ENCODE peak calls at places on chromosomes 12 and 14, in ten cellular contexts. X is CD8-positive, alpha-beta T cell; G is endodermal cell; L is suprapubic skin; U is psoas muscle; C is uterus; P is body of pancreas; I is Peyer's patch; F is left ventricle myocardium inferior; T is brain microvascular endothelial cell. O is an unnamed sample.

GRCh38 chr14:94594441-94594840 is 13.2 kb downstream of the SERPINA5 start:
- DNase-seq in X (no peak), G (no peak), L (no peak), U (no peak), C (no peak), P (no peak), I (no peak), F (no peak), T (no peak), O (no peak)

GRCh38 chr12:3342051-3342450 is 149.0 kb upstream of the PRMT8 start:
- DNase-seq in X (no peak), G (peak; percentile 89), L (no peak), U (no peak), C (no peak), P (peak; percentile 23), I (no peak), F (peak; percentile 41), T (peak; percentile 23), O (no peak)

GRCh38 chr14:97177016-97177415 is 379.8 kb downstream of the VRK1 start:
- DNase-seq in X (peak; percentile 3), G (peak; percentile 60), L (no peak), U (no peak), C (no peak), P (no peak), I (no peak), F (no peak), T (no peak), O (no peak)

GRCh38 chr14:103803661-103804060 is 43.7 kb downstream of the PPP1R13B start:
- DNase-seq in X (no peak), G (no peak), L (no peak), U (no peak), C (no peak), P (no peak), I (no peak), F (no peak), T (peak; percentile 7), O (no peak)

GRCh38 chr12:88944403-88944802 is 364.1 kb upstream of the KITLG start:
- DNase-seq in X (no peak), G (no peak), L (no peak), U (no peak), C (no peak), P (no peak), I (no peak), F (no peak), T (peak; percentile 37), O (no peak)

GRCh38 chr14:50524731-50525510 is 7.4 kb downstream of the MAP4K5 start:
- DNase-seq in X (no peak), G (no peak), L (no peak), U (no peak), C (no peak), P (no peak), I (no peak), F (no peak), T (no peak), O (no peak)

GRCh38 chr14:103056322-103057027 is 874 bp downstream of the CDC42BPB start:
- DNase-seq in X (no peak), G (peak; percentile 90), L (no peak), U (peak; percentile 85), C (peak; percentile 69), P (peak; percentile 54), I (peak; percentile 77), F (peak; percentile 84), T (peak; percentile 61), O (peak; percentile 77)

GRCh38 chr12:3119192-3119744 is 42.1 kb downstream of the TSPAN9 start:
- DNase-seq in X (no peak), G (no peak), L (no peak), U (no peak), C (no peak), P (no peak), I (no peak), F (no peak), T (no peak), O (no peak)

GRCh38 chr12:109693160-109693559 is 20.5 kb upstream of the FAM222A start:
- DNase-seq in X (no peak), G (no peak), L (no peak), U (no peak), C (no peak), P (no peak), I (no peak), F (no peak), T (no peak), O (no peak)

GRCh38 chr14:99472937-99473336 is 7.7 kb downstream of the SETD3 start:
- DNase-seq in X (no peak), G (no peak), L (no peak), U (no peak), C (no peak), P (no peak), I (no peak), F (no peak), T (no peak), O (no peak)

GRCh38 chr12:101696477-101697196 is 803 bp upstream of the CHPT1 start:
- DNase-seq in X (no peak), G (no peak), L (peak; percentile 85), U (peak; percentile 84), C (peak; percentile 33), P (peak; percentile 35), I (peak; percentile 84), F (peak; percentile 70), T (no peak), O (peak; percentile 72)

DNA sequence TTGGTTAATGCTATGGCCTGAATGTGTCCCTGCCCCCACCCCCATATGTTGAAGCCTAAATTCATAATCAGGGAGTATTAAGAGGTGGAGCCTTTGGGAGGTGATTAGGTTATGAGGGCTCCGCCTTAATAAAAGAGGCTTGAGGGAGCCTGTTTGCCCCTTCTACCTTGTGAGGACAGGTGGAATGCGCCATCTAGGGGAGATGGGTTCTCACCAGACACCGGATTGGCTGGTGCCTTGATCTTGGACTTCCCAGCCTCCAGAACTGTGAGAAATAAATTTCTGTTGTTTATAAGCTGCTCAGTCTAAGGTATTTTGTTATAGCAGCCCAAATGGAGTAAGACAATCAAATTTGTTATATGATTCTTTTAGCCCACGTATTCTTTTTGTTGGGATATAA is 148.3 kb downstream of the PTCSC3 start:
- DNase-seq in X (no peak), G (no peak), L (no peak), U (no peak), C (no peak), P (no peak), I (no peak), F (no peak), T (no peak), O (no peak)
- TF ChIP-seq CTCF in X (no peak), G (peak; percentile 53), L (no peak), U (no peak), C (no peak), P (no peak), I (no peak), F (no peak), T (no peak), O (no peak)

DNA sequence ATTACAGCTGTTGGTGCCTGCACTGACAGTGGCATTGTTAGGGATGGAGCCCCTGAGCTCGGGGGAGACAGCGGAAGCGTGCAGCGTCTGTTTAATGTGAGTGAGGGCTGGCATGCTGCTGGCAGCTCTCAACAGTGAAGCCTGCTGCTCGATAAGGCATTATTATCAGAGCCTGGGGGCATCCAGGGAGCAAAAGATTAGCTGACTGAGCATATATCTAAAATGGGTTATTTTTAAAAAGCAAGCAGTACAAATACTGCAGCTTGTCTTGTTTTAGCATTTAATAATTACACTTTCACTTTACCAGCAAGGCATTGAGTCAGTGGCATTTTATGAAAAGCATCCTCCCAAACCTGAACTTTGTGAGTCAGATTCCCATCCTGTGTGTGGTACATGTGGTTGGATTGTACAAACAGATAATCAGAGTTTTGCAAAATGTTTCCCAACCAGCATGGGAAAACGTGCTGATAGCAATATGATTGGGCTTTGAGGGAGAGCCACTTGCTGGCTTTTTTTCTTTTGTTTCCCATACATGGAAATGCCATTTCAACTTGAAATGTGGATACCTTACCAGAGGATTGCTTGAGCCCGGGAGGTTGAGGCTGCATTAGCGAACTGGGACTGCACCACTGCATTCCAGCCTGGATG is 150.8 kb downstream of the PRKCH start:
- DNase-seq in X (no peak), G (peak; percentile 14), L (no peak), U (no peak), C (no peak), P (peak; percentile 5), I (peak; percentile 69), F (peak; percentile 56), T (peak; percentile 98), O (no peak)
- H3K4me3 ChIP-seq in X (peak overlapping the region; percentile 10), G (no peak overlapping the region), L (peak overlapping the region; percentile 28), U (peak overlapping the region; percentile 45), C (peak overlapping the region; percentile 20), P (no peak overlapping the region), I (peak overlapping the region; percentile 32), F (peak overlapping the region; percentile 52), T (peak overlapping the region; percentile 40), O (peak overlapping the region; percentile 38)

GRCh38 chr12:50282581-50283229 is 615 bp downstream of the LIMA1 start:
- DNase-seq in X (no peak), G (no peak), L (no peak), U (no peak), C (no peak), P (peak; percentile 29), I (no peak), F (no peak), T (peak; percentile 35), O (no peak)
- H3K27ac ChIP-seq in X (peak overlapping the region; percentile 59), G (no peak overlapping the region), L (peak overlapping the region; percentile 86), U (peak overlapping the region; percentile 96), C (peak overlapping the region; percentile 79), P (peak overlapping the region; percentile 92), I (peak overlapping the region; percentile 89), F (peak overlapping the region; percentile 91), T (no peak overlapping the region), O (peak overlapping the region; percentile 75)

DNA sequence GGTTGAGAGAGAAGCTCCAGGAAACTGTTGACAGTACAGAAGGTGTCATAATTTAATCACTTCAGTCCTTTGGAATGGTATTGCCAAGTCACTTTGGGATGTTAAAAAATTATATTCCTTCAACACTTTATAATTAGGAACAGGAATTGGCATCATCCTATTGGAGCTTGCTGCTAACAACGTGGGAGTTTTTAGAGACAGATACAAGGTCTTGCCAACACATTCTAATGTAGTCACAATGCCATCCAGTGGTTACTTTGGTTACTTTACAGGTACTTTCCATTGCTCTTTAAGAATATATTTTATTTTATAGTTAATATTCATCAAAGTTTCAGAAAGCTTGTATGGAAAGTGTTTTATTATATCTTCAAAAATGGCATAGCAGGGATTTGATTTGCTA is 310.1 kb downstream of the SYT1 start:
- DNase-seq in X (no peak), G (no peak), L (no peak), U (no peak), C (no peak), P (no peak), I (no peak), F (no peak), T (peak; percentile 18), O (no peak)
- TF ChIP-seq CTCF in X (no peak), G (peak; percentile 63), L (no peak), U (no peak), C (peak; percentile 32), P (no peak), I (peak; percentile 47), F (peak; percentile 47), T (peak; percentile 34), O (no peak)

GRCh38 chr12:119989619-119990381 is 764 bp downstream of the BICDL1 start:
- DNase-seq in X (peak; percentile 50), G (peak; percentile 97), L (no peak), U (peak; percentile 85), C (peak; percentile 53), P (peak; percentile 86), I (peak; percentile 92), F (peak; percentile 84), T (peak; percentile 58), O (peak; percentile 65)
- H3K4me3 ChIP-seq in X (peak overlapping the region; percentile 54), G (peak overlapping the region; percentile 80), L (peak overlapping the region; percentile 71), U (peak overlapping the region; percentile 65), C (peak overlapping the region; percentile 38), P (peak overlapping the region; percentile 38), I (peak overlapping the region; percentile 59), F (peak overlapping the region; percentile 71), T (peak overlapping the region; percentile 50), O (peak overlapping the region; percentile 61)

O was measured in tibial artery.